ENCODE peak calls at places on chromosome 2, in eight cellular contexts. X, A, U, D, O, Y, N and S are unnamed samples.

GRCh38 chr2:239719791-239720410 is 305.2 kb downstream of the NDUFA10 start:
- DNase-seq in N (no peak), D (no peak), A (no peak), U (no peak), Y (no peak), X (no peak), O (no peak), S (peak)

GRCh38 chr2:99488587-99488998 is 1.2 kb downstream of the REV1 start:
- DNase-seq in X (peak), Y (no peak), O (no peak), A (peak), N (no peak), U (peak), D (peak), S (no peak)

GRCh38 chr2:127404466-127405251 is 13.6 kb upstream of the PROC start:
- DNase-seq in Y (no peak), N (no peak), O (no peak), A (no peak), X (no peak), U (no peak), D (no peak), S (no peak)

GRCh38 chr2:143398701-143399260 is 269.6 kb downstream of the ARHGAP15 start:
- DNase-seq in Y (no peak), D (no peak), U (no peak), X (no peak), N (peak), O (no peak), A (no peak), S (no peak)

GRCh38 chr2:19228720-19229119 is 129.7 kb downstream of the OSR1 start:
- DNase-seq in U (no peak), D (no peak), Y (no peak), X (no peak), A (peak), O (no peak), N (peak), S (no peak)

GRCh38 chr2:167264380-167264779 is 376.1 kb downstream of the XIRP2 start:
- DNase-seq in D (peak), O (no peak), N (peak), X (peak), Y (no peak), A (peak), U (peak), S (no peak)

GRCh38 chr2:147026664-147027278 is 818.1 kb upstream of the ACVR2A start:
- DNase-seq in D (peak), U (peak), X (no peak), N (no peak), O (no peak), Y (no peak), A (no peak), S (no peak)

GRCh38 chr2:27920148-27920885 is 29.8 kb downstream of the BABAM2 start:
- DNase-seq in O (no peak), N (no peak), D (peak), U (no peak), X (peak), Y (no peak), A (no peak), S (no peak)